ENCODE peak calls at places on chromosomes 3 and 15, in five cellular contexts. One of them, this sample, is unnamed.

GRCh38 chr15:83516935-83517334 is 69.8 kb downstream of the SH3GL3 start:
- DNase-seq in WERI-Rb-1: no peak
- DNase-seq in stomach: no peak
- DNase-seq in type B pancreatic cell: no peak
- DNase-seq in mammary epithelial cell: peak
- DNase-seq in this sample: no peak

GRCh38 chr3:43286886-43287301 is 554 bp downstream of the SNRK start:
- DNase-seq in WERI-Rb-1: peak
- DNase-seq in stomach: no peak
- DNase-seq in type B pancreatic cell: no peak
- DNase-seq in mammary epithelial cell: peak
- DNase-seq in this sample: no peak

GRCh38 chr15:66745530-66746230 is 43.6 kb downstream of the SMAD6 start:
- DNase-seq in WERI-Rb-1: no peak
- DNase-seq in stomach: no peak
- DNase-seq in type B pancreatic cell: no peak
- DNase-seq in mammary epithelial cell: no peak
- DNase-seq in this sample: no peak

GRCh38 chr15:76274226-76274625 is 37.0 kb downstream of the ETFA start:
- DNase-seq in WERI-Rb-1: no peak
- DNase-seq in stomach: no peak
- DNase-seq in type B pancreatic cell: no peak
- DNase-seq in mammary epithelial cell: no peak
- DNase-seq in this sample: no peak

GRCh38 chr3:47554335-47554734 is 24.3 kb downstream of the CSPG5 start:
- DNase-seq in WERI-Rb-1: no peak
- DNase-seq in stomach: no peak
- DNase-seq in type B pancreatic cell: no peak
- DNase-seq in mammary epithelial cell: no peak
- DNase-seq in this sample: no peak

GRCh38 chr3:71064976-71065763 is 518.4 kb downstream of the FOXP1 start:
- DNase-seq in WERI-Rb-1: peak
- DNase-seq in stomach: peak
- DNase-seq in type B pancreatic cell: peak
- DNase-seq in mammary epithelial cell: peak
- DNase-seq in this sample: peak

GRCh38 chr3:14761121-14761672 is 57.6 kb upstream of the FGD5 start:
- DNase-seq in WERI-Rb-1: no peak
- DNase-seq in stomach: no peak
- DNase-seq in type B pancreatic cell: no peak
- DNase-seq in mammary epithelial cell: no peak
- DNase-seq in this sample: peak

GRCh38 chr15:90903733-90904536 is 833 bp downstream of the MAN2A2 start:
- DNase-seq in WERI-Rb-1: peak
- DNase-seq in stomach: peak
- DNase-seq in type B pancreatic cell: no peak
- DNase-seq in mammary epithelial cell: no peak
- DNase-seq in this sample: no peak

GRCh38 chr3:51389423-51390183 is 1.5 kb upstream of the RBM15B start:
- DNase-seq in WERI-Rb-1: peak
- DNase-seq in stomach: peak
- DNase-seq in type B pancreatic cell: no peak
- DNase-seq in mammary epithelial cell: no peak
- DNase-seq in this sample: peak

GRCh38 chr3:143839980-143840379 is 8.3 kb downstream of the SLC9A9 start:
- DNase-seq in WERI-Rb-1: no peak
- DNase-seq in stomach: no peak
- DNase-seq in type B pancreatic cell: no peak
- DNase-seq in mammary epithelial cell: no peak
- DNase-seq in this sample: no peak

GRCh38 chr3:187942658-187943241 is 197.5 kb upstream of the BCL6 start:
- DNase-seq in WERI-Rb-1: no peak
- DNase-seq in stomach: no peak
- DNase-seq in type B pancreatic cell: no peak
- DNase-seq in mammary epithelial cell: no peak
- DNase-seq in this sample: no peak

GRCh38 chr15:68249058-68249713 is 19.7 kb upstream of the CLN6 start:
- DNase-seq in WERI-Rb-1: no peak
- DNase-seq in stomach: no peak
- DNase-seq in type B pancreatic cell: no peak
- DNase-seq in mammary epithelial cell: no peak
- DNase-seq in this sample: no peak

GRCh38 chr3:150725548-150725947 is 21.8 kb upstream of the ERICH6 start:
- DNase-seq in WERI-Rb-1: no peak
- DNase-seq in stomach: peak
- DNase-seq in type B pancreatic cell: no peak
- DNase-seq in mammary epithelial cell: no peak
- DNase-seq in this sample: no peak

GRCh38 chr3:160381470-160381869 is 17.6 kb downstream of the IFT80 start:
- DNase-seq in WERI-Rb-1: no peak
- DNase-seq in stomach: no peak
- DNase-seq in type B pancreatic cell: no peak
- DNase-seq in mammary epithelial cell: peak
- DNase-seq in this sample: no peak

GRCh38 chr15:66369773-66370651 is 13.5 kb upstream of the TIPIN start:
- DNase-seq in WERI-Rb-1: no peak
- DNase-seq in stomach: no peak
- DNase-seq in type B pancreatic cell: no peak
- DNase-seq in mammary epithelial cell: no peak
- DNase-seq in this sample: no peak

GRCh38 chr3:52851348-52851747 is 16.5 kb upstream of the MUSTN1 start:
- DNase-seq in WERI-Rb-1: peak
- DNase-seq in stomach: no peak
- DNase-seq in type B pancreatic cell: no peak
- DNase-seq in mammary epithelial cell: peak
- DNase-seq in this sample: no peak

GRCh38 chr3:85821130-85821756 is 862.5 kb downstream of the CADM2 start:
- DNase-seq in WERI-Rb-1: peak
- DNase-seq in stomach: peak
- DNase-seq in type B pancreatic cell: no peak
- DNase-seq in mammary epithelial cell: peak
- DNase-seq in this sample: no peak

GRCh38 chr3:153572165-153572564 is 410.1 kb downstream of the RAP2B start:
- DNase-seq in WERI-Rb-1: no peak
- DNase-seq in stomach: no peak
- DNase-seq in type B pancreatic cell: no peak
- DNase-seq in mammary epithelial cell: peak
- DNase-seq in this sample: no peak

GRCh38 chr15:92668086-92668485 is 12.5 kb upstream of the FAM174B start:
- DNase-seq in WERI-Rb-1: no peak
- DNase-seq in stomach: no peak
- DNase-seq in type B pancreatic cell: no peak
- DNase-seq in mammary epithelial cell: no peak
- DNase-seq in this sample: no peak

GRCh38 chr3:9141903-9142302 is 107.5 kb downstream of the SRGAP3 start:
- DNase-seq in WERI-Rb-1: no peak
- DNase-seq in stomach: no peak
- DNase-seq in type B pancreatic cell: no peak
- DNase-seq in mammary epithelial cell: peak
- DNase-seq in this sample: no peak

GRCh38 chr3:8983026-8983425 is 19.8 kb upstream of the RAD18 start:
- DNase-seq in WERI-Rb-1: no peak
- DNase-seq in stomach: no peak
- DNase-seq in type B pancreatic cell: peak
- DNase-seq in mammary epithelial cell: no peak
- DNase-seq in this sample: peak

GRCh38 chr3:160003520-160004128 is 15.0 kb downstream of the IL12A start:
- DNase-seq in WERI-Rb-1: peak
- DNase-seq in stomach: peak
- DNase-seq in type B pancreatic cell: no peak
- DNase-seq in mammary epithelial cell: peak
- DNase-seq in this sample: no peak

GRCh38 chr3:48999085-48999858 is 7.9 kb upstream of the WDR6 start:
- DNase-seq in WERI-Rb-1: no peak
- DNase-seq in stomach: no peak
- DNase-seq in type B pancreatic cell: no peak
- DNase-seq in mammary epithelial cell: no peak
- DNase-seq in this sample: no peak

GRCh38 chr3:121152573-121152972 is 244.6 kb downstream of the STXBP5L start:
- DNase-seq in WERI-Rb-1: no peak
- DNase-seq in stomach: no peak
- DNase-seq in type B pancreatic cell: no peak
- DNase-seq in mammary epithelial cell: peak
- DNase-seq in this sample: no peak
- TF ChIP-seq CTCF in WERI-Rb-1: peak
- TF ChIP-seq CTCF in stomach: no peak
- TF ChIP-seq CTCF in type B pancreatic cell: peak
- TF ChIP-seq CTCF in mammary epithelial cell: no peak
- TF ChIP-seq CTCF in this sample: peak

DNA sequence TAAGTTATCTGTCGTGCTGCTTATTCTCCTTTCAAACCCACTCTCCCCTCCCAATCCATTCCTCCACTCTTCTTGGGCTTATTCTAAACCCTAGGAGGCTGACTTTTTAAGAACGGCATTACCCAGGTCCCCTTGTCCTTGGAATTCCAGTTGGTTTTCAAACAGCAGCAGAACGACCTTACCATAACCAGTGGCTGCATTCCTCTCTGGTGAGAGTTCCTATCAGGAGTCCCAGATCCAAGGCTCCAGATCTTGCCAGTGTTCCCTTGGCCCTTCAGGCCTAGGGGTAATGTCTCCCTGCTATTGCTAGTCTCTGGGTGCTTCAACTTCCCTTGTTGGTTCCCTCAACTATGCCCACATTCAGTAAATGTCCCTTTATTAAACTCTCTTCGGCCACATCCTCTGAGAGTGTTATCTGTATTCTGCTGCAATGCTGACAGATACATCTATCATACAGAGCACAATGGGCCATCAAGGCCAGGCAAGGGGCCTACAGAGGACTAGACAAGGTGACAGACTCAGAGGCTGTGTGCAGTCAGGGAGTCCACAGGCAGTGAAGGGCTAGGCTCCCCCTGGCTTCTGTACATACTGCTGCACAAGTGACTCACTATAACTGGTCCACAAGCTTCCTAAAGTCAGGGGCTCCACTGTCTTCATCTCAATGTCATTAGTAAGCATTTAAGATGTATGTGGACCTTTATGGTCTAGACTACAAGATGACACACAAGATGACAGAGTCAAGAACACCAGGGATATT is 10.1 kb downstream of the LYSMD2 start:
- DNase-seq in WERI-Rb-1: no peak
- DNase-seq in stomach: no peak
- DNase-seq in type B pancreatic cell: no peak
- DNase-seq in mammary epithelial cell: no peak
- DNase-seq in this sample: no peak
- TF ChIP-seq CTCF in WERI-Rb-1: no peak
- TF ChIP-seq CTCF in stomach: no peak
- TF ChIP-seq CTCF in type B pancreatic cell: no peak
- TF ChIP-seq CTCF in mammary epithelial cell: no peak
- TF ChIP-seq CTCF in this sample: no peak

GRCh38 chr15:78872972-78873795 is 494 bp downstream of the MORF4L1 start:
- DNase-seq in WERI-Rb-1: peak
- DNase-seq in stomach: peak
- DNase-seq in type B pancreatic cell: peak
- DNase-seq in mammary epithelial cell: peak
- DNase-seq in this sample: peak
- TF ChIP-seq CTCF in WERI-Rb-1: peak
- TF ChIP-seq CTCF in stomach: no peak
- TF ChIP-seq CTCF in type B pancreatic cell: peak
- TF ChIP-seq CTCF in mammary epithelial cell: no peak
- TF ChIP-seq CTCF in this sample: peak

GRCh38 chr15:101413239-101413638 is 76.3 kb downstream of the PCSK6 start:
- DNase-seq in WERI-Rb-1: no peak
- DNase-seq in stomach: no peak
- DNase-seq in type B pancreatic cell: no peak
- DNase-seq in mammary epithelial cell: no peak
- DNase-seq in this sample: no peak
- TF ChIP-seq CTCF in WERI-Rb-1: no peak
- TF ChIP-seq CTCF in stomach: no peak
- TF ChIP-seq CTCF in type B pancreatic cell: peak
- TF ChIP-seq CTCF in mammary epithelial cell: no peak
- TF ChIP-seq CTCF in this sample: no peak